ENCODE peak calls at places on chromosomes 1 and 21, in five cellular contexts. Z, O, D, C and T are unnamed samples.

GRCh38 chr1:27148591-27148990 is 6.3 kb downstream of the SLC9A1 start:
- DNase-seq in Z (no peak), O (no peak), D (no peak), C (no peak), T (no peak)

GRCh38 chr1:194024659-194025058 is 838.2 kb upstream of the B3GALT2 start:
- DNase-seq in Z (no peak), O (peak), D (no peak), C (no peak), T (no peak)

GRCh38 chr1:44947060-44947773 is 39.2 kb downstream of the EIF2B3 start:
- DNase-seq in Z (no peak), O (peak), D (peak), C (no peak), T (no peak)

GRCh38 chr1:31587720-31588423 is 11.6 kb downstream of the TINAGL1 start:
- DNase-seq in Z (no peak), O (no peak), D (peak), C (no peak), T (no peak)

GRCh38 chr1:230067441-230067870 is 418 bp downstream of the GALNT2 start:
- DNase-seq in Z (no peak), O (no peak), D (peak), C (no peak), T (peak)

GRCh38 chr1:162033445-162033844 is 9.8 kb upstream of the OLFML2B start:
- DNase-seq in Z (no peak), O (no peak), D (no peak), C (no peak), T (no peak)

GRCh38 chr1:218123968-218124367 is 161.1 kb upstream of the RRP15 start:
- DNase-seq in Z (no peak), O (no peak), D (no peak), C (no peak), T (no peak)

GRCh38 chr1:174982971-174983689 is 16.6 kb upstream of the CACYBP start:
- DNase-seq in Z (peak), O (peak), D (peak), C (no peak), T (no peak)

GRCh38 chr1:53540604-53541262 is 81.5 kb downstream of the DMRTB1 start:
- DNase-seq in Z (no peak), O (no peak), D (no peak), C (no peak), T (no peak)

GRCh38 chr1:243763806-243764205 is 86.2 kb downstream of the AKT3 start:
- DNase-seq in Z (no peak), O (no peak), D (no peak), C (no peak), T (no peak)

GRCh38 chr1:63871451-63871850 is 97.6 kb downstream of the ROR1 start:
- DNase-seq in Z (no peak), O (no peak), D (no peak), C (no peak), T (no peak)

GRCh38 chr1:18949689-18950414 is 6.6 kb downstream of the IFFO2 start:
- DNase-seq in Z (peak), O (peak), D (peak), C (no peak), T (no peak)

GRCh38 chr1:189628857-189629256 is 848.8 kb downstream of the BRINP3 start:
- DNase-seq in Z (no peak), O (no peak), D (no peak), C (no peak), T (no peak)

GRCh38 chr1:3000214-3000613 is 21.1 kb upstream of the ACTRT2 start:
- DNase-seq in Z (no peak), O (no peak), D (no peak), C (no peak), T (no peak)

GRCh38 chr1:168465942-168466702 is 77.7 kb downstream of the XCL2 start:
- DNase-seq in Z (peak), O (peak), D (no peak), C (peak), T (no peak)

GRCh38 chr21:41075668-41076463 is 92.1 kb upstream of the BACE2 start:
- DNase-seq in Z (no peak), O (no peak), D (no peak), C (no peak), T (no peak)

GRCh38 chr21:33975548-33976081 is 60.0 kb upstream of the ATP5PO start:
- DNase-seq in Z (peak), O (peak), D (peak), C (peak), T (peak)

GRCh38 chr1:74824497-74825107 is 91.7 kb downstream of the TYW3 start:
- DNase-seq in Z (no peak), O (no peak), D (no peak), C (no peak), T (no peak)

GRCh38 chr1:20540281-20540680 is 12.1 kb upstream of the FAM43B start:
- DNase-seq in Z (no peak), O (peak), D (peak), C (no peak), T (no peak)

GRCh38 chr1:150066838-150067183 is 765 bp upstream of the VPS45 start:
- DNase-seq in Z (no peak), O (no peak), D (no peak), C (no peak), T (peak)

GRCh38 chr1:2380816-2381591 is 10.3 kb downstream of the MORN1 start:
- DNase-seq in Z (no peak), O (no peak), D (no peak), C (no peak), T (peak)

GRCh38 chr1:163264256-163264655 is 57.5 kb upstream of the NUF2 start:
- DNase-seq in Z (no peak), O (peak), D (peak), C (no peak), T (no peak)

GRCh38 chr1:156214024-156214748 is 1.4 kb downstream of the PMF1 start:
- DNase-seq in Z (no peak), O (peak), D (peak), C (no peak), T (no peak)

GRCh38 chr1:59997479-59997878 is 70.9 kb upstream of the CYP2J2 start:
- DNase-seq in Z (no peak), O (no peak), D (no peak), C (no peak), T (no peak)

GRCh38 chr1:202259705-202260104 is 66.1 kb downstream of the LGR6 start:
- DNase-seq in Z (no peak), O (no peak), D (no peak), C (no peak), T (no peak)

GRCh38 chr1:49229555-49229954 is 452.9 kb upstream of the BEND5 start:
- DNase-seq in Z (no peak), O (no peak), D (no peak), C (no peak), T (no peak)

GRCh38 chr1:23118957-23119792 is 49.5 kb downstream of the LUZP1 start:
- DNase-seq in Z (peak), O (peak), D (peak), C (no peak), T (no peak)

GRCh38 chr1:235960799-235961198 is 94.1 kb upstream of the LYST start:
- DNase-seq in Z (no peak), O (no peak), D (no peak), C (no peak), T (no peak)

GRCh38 chr1:239587066-239587465 is 200.7 kb downstream of the CHRM3 start:
- DNase-seq in Z (peak), O (no peak), D (no peak), C (peak), T (no peak)

GRCh38 chr1:1989102-1989542 is 14.5 kb downstream of the CFAP74 start:
- DNase-seq in Z (no peak), O (peak), D (peak), C (no peak), T (peak)

GRCh38 chr1:159889821-159890252 is 10.1 kb downstream of the CFAP45 start:
- DNase-seq in Z (no peak), O (peak), D (peak), C (no peak), T (no peak)

GRCh38 chr1:222950892-222951291 is 136.1 kb downstream of the DISP1 start:
- DNase-seq in Z (no peak), O (no peak), D (no peak), C (no peak), T (no peak)